ENCODE peak calls at places on chromosomes 6 and 20, in nine cellular contexts. One of them, this sample, is unnamed.

GRCh38 chr20:52031206-52031573 is 160.4 kb downstream of the ZFP64 start:
- DNase-seq in fibroblast of the conjunctiva: no peak
- DNase-seq in iPS DF 19.7: no peak
- DNase-seq in non-pigmented ciliary epithelial cell: no peak
- DNase-seq in activated T-cell treated with anti-CD3 and anti-CD28 coated beads for 1 hour: no peak
- DNase-seq in renal cortical epithelial cell: no peak
- DNase-seq in amniotic stem cell: no peak
- DNase-seq in hepatic stellate cell: no peak
- DNase-seq in activated CD8-positive, alpha-beta memory T cell treated with anti-CD3 and anti-CD28 coated beads for 24 hours: no peak
- DNase-seq in this sample: no peak

GRCh38 chr20:47843886-47844567 is 58.7 kb upstream of the SULF2 start:
- DNase-seq in activated CD8-positive, alpha-beta memory T cell treated with anti-CD3 and anti-CD28 coated beads for 24 hours: no peak
- DNase-seq in renal cortical epithelial cell: peak; percentile 76
- DNase-seq in fibroblast of the conjunctiva: no peak
- DNase-seq in non-pigmented ciliary epithelial cell: no peak
- DNase-seq in iPS DF 19.7: no peak
- DNase-seq in activated T-cell treated with anti-CD3 and anti-CD28 coated beads for 1 hour: no peak
- DNase-seq in hepatic stellate cell: no peak
- DNase-seq in amniotic stem cell: no peak
- DNase-seq in this sample: no peak

GRCh38 chr6:63963756-63964315 is 328.2 kb downstream of the PHF3 start:
- DNase-seq in non-pigmented ciliary epithelial cell: no peak
- DNase-seq in iPS DF 19.7: no peak
- DNase-seq in hepatic stellate cell: no peak
- DNase-seq in fibroblast of the conjunctiva: no peak
- DNase-seq in activated T-cell treated with anti-CD3 and anti-CD28 coated beads for 1 hour: no peak
- DNase-seq in activated CD8-positive, alpha-beta memory T cell treated with anti-CD3 and anti-CD28 coated beads for 24 hours: no peak
- DNase-seq in amniotic stem cell: no peak
- DNase-seq in renal cortical epithelial cell: no peak
- DNase-seq in this sample: no peak

GRCh38 chr6:41036188-41036587 is 2.8 kb downstream of the UNC5CL start:
- DNase-seq in activated CD8-positive, alpha-beta memory T cell treated with anti-CD3 and anti-CD28 coated beads for 24 hours: no peak
- DNase-seq in fibroblast of the conjunctiva: no peak
- DNase-seq in non-pigmented ciliary epithelial cell: no peak
- DNase-seq in hepatic stellate cell: no peak
- DNase-seq in activated T-cell treated with anti-CD3 and anti-CD28 coated beads for 1 hour: no peak
- DNase-seq in renal cortical epithelial cell: peak; percentile 86
- DNase-seq in iPS DF 19.7: no peak
- DNase-seq in amniotic stem cell: no peak
- DNase-seq in this sample: no peak

GRCh38 chr6:166365221-166365620 is 17.5 kb downstream of the MPC1 start:
- DNase-seq in non-pigmented ciliary epithelial cell: no peak
- DNase-seq in fibroblast of the conjunctiva: no peak
- DNase-seq in activated CD8-positive, alpha-beta memory T cell treated with anti-CD3 and anti-CD28 coated beads for 24 hours: no peak
- DNase-seq in amniotic stem cell: no peak
- DNase-seq in iPS DF 19.7: no peak
- DNase-seq in activated T-cell treated with anti-CD3 and anti-CD28 coated beads for 1 hour: no peak
- DNase-seq in renal cortical epithelial cell: no peak
- DNase-seq in hepatic stellate cell: peak; percentile 54
- DNase-seq in this sample: peak; percentile 34

GRCh38 chr6:75145211-75145610 is 60.6 kb downstream of the COL12A1 start:
- DNase-seq in activated CD8-positive, alpha-beta memory T cell treated with anti-CD3 and anti-CD28 coated beads for 24 hours: no peak
- DNase-seq in fibroblast of the conjunctiva: no peak
- DNase-seq in iPS DF 19.7: no peak
- DNase-seq in activated T-cell treated with anti-CD3 and anti-CD28 coated beads for 1 hour: no peak
- DNase-seq in renal cortical epithelial cell: no peak
- DNase-seq in hepatic stellate cell: no peak
- DNase-seq in non-pigmented ciliary epithelial cell: no peak
- DNase-seq in amniotic stem cell: no peak
- DNase-seq in this sample: no peak

GRCh38 chr6:137798846-137799245 is 68.2 kb upstream of the TNFAIP3 start:
- DNase-seq in activated T-cell treated with anti-CD3 and anti-CD28 coated beads for 1 hour: no peak
- DNase-seq in renal cortical epithelial cell: no peak
- DNase-seq in hepatic stellate cell: no peak
- DNase-seq in activated CD8-positive, alpha-beta memory T cell treated with anti-CD3 and anti-CD28 coated beads for 24 hours: no peak
- DNase-seq in iPS DF 19.7: no peak
- DNase-seq in non-pigmented ciliary epithelial cell: no peak
- DNase-seq in amniotic stem cell: no peak
- DNase-seq in fibroblast of the conjunctiva: no peak
- DNase-seq in this sample: no peak

GRCh38 chr6:54260025-54260424 is 48.2 kb upstream of the TINAG start:
- DNase-seq in renal cortical epithelial cell: no peak
- DNase-seq in hepatic stellate cell: no peak
- DNase-seq in fibroblast of the conjunctiva: no peak
- DNase-seq in non-pigmented ciliary epithelial cell: no peak
- DNase-seq in iPS DF 19.7: no peak
- DNase-seq in amniotic stem cell: no peak
- DNase-seq in activated CD8-positive, alpha-beta memory T cell treated with anti-CD3 and anti-CD28 coated beads for 24 hours: no peak
- DNase-seq in activated T-cell treated with anti-CD3 and anti-CD28 coated beads for 1 hour: no peak
- DNase-seq in this sample: no peak

GRCh38 chr6:41286544-41287346 is at the start of gene TREM1:
- DNase-seq in iPS DF 19.7: no peak
- DNase-seq in fibroblast of the conjunctiva: peak; percentile 26
- DNase-seq in non-pigmented ciliary epithelial cell: no peak
- DNase-seq in amniotic stem cell: no peak
- DNase-seq in renal cortical epithelial cell: peak; percentile 70
- DNase-seq in hepatic stellate cell: no peak
- DNase-seq in activated CD8-positive, alpha-beta memory T cell treated with anti-CD3 and anti-CD28 coated beads for 24 hours: no peak
- DNase-seq in activated T-cell treated with anti-CD3 and anti-CD28 coated beads for 1 hour: no peak
- DNase-seq in this sample: no peak

GRCh38 chr20:25037288-25038102 is 20.4 kb downstream of the ACSS1 start:
- DNase-seq in iPS DF 19.7: no peak
- DNase-seq in renal cortical epithelial cell: no peak
- DNase-seq in activated T-cell treated with anti-CD3 and anti-CD28 coated beads for 1 hour: no peak
- DNase-seq in amniotic stem cell: no peak
- DNase-seq in fibroblast of the conjunctiva: no peak
- DNase-seq in non-pigmented ciliary epithelial cell: no peak
- DNase-seq in hepatic stellate cell: no peak
- DNase-seq in activated CD8-positive, alpha-beta memory T cell treated with anti-CD3 and anti-CD28 coated beads for 24 hours: no peak
- DNase-seq in this sample: no peak

GRCh38 chr6:6825986-6826901 is 237.7 kb downstream of the LY86 start:
- DNase-seq in activated CD8-positive, alpha-beta memory T cell treated with anti-CD3 and anti-CD28 coated beads for 24 hours: no peak
- DNase-seq in hepatic stellate cell: no peak
- DNase-seq in renal cortical epithelial cell: peak; percentile 27
- DNase-seq in amniotic stem cell: no peak
- DNase-seq in activated T-cell treated with anti-CD3 and anti-CD28 coated beads for 1 hour: no peak
- DNase-seq in non-pigmented ciliary epithelial cell: no peak
- DNase-seq in iPS DF 19.7: no peak
- DNase-seq in fibroblast of the conjunctiva: no peak
- DNase-seq in this sample: peak; percentile 50

GRCh38 chr20:48623906-48624265 is 203.9 kb downstream of the PREX1 start:
- DNase-seq in activated T-cell treated with anti-CD3 and anti-CD28 coated beads for 1 hour: no peak
- DNase-seq in renal cortical epithelial cell: no peak
- DNase-seq in non-pigmented ciliary epithelial cell: no peak
- DNase-seq in amniotic stem cell: no peak
- DNase-seq in hepatic stellate cell: no peak
- DNase-seq in activated CD8-positive, alpha-beta memory T cell treated with anti-CD3 and anti-CD28 coated beads for 24 hours: no peak
- DNase-seq in iPS DF 19.7: no peak
- DNase-seq in fibroblast of the conjunctiva: no peak
- DNase-seq in this sample: no peak

This sample was measured in glomerular endothelial cell.